ENCODE peak calls at places on chromosomes 11 and 22, in seven cellular contexts. One of them, this sample, is unnamed.

GRCh38 chr22:32531228-32531627 is 56.6 kb downstream of the FBXO7 start:
- DNase-seq in coronary artery: no peak
- DNase-seq in endodermal cell: no peak
- DNase-seq in NB4: no peak
- DNase-seq in CD8-positive, alpha-beta T cell: no peak
- DNase-seq in MM.1S: no peak
- DNase-seq in lower lobe of right lung: no peak
- DNase-seq in this sample: no peak

GRCh38 chr11:26947379-26947844 is 46.5 kb upstream of the FIBIN start:
- DNase-seq in MM.1S: no peak
- DNase-seq in lower lobe of right lung: no peak
- DNase-seq in coronary artery: peak; percentile 86
- DNase-seq in CD8-positive, alpha-beta T cell: no peak
- DNase-seq in endodermal cell: no peak
- DNase-seq in NB4: no peak
- DNase-seq in this sample: no peak

GRCh38 chr22:24408630-24409029 is 18.8 kb upstream of the ADORA2A start:
- DNase-seq in CD8-positive, alpha-beta T cell: no peak
- DNase-seq in MM.1S: no peak
- DNase-seq in endodermal cell: no peak
- DNase-seq in NB4: no peak
- DNase-seq in lower lobe of right lung: no peak
- DNase-seq in coronary artery: no peak
- DNase-seq in this sample: no peak

GRCh38 chr11:10900686-10901415 is 43.0 kb upstream of the ZBED5 start:
- DNase-seq in lower lobe of right lung: no peak
- DNase-seq in coronary artery: no peak
- DNase-seq in NB4: peak; percentile 25
- DNase-seq in MM.1S: no peak
- DNase-seq in CD8-positive, alpha-beta T cell: no peak
- DNase-seq in endodermal cell: no peak
- DNase-seq in this sample: no peak

GRCh38 chr11:70467196-70468085 is 69.1 kb downstream of the CTTN start:
- DNase-seq in CD8-positive, alpha-beta T cell: no peak
- DNase-seq in NB4: peak; percentile 61
- DNase-seq in endodermal cell: peak; percentile 87
- DNase-seq in coronary artery: no peak
- DNase-seq in lower lobe of right lung: peak; percentile 66
- DNase-seq in MM.1S: peak; percentile 36
- DNase-seq in this sample: no peak

GRCh38 chr22:50282361-50283144 is 12.4 kb upstream of the MAPK11 start:
- DNase-seq in NB4: no peak
- DNase-seq in MM.1S: no peak
- DNase-seq in endodermal cell: no peak
- DNase-seq in lower lobe of right lung: peak; percentile 89
- DNase-seq in CD8-positive, alpha-beta T cell: no peak
- DNase-seq in coronary artery: no peak
- DNase-seq in this sample: no peak

GRCh38 chr11:12017243-12017678 is 8.8 kb upstream of the DKK3 start:
- DNase-seq in NB4: no peak
- DNase-seq in coronary artery: no peak
- DNase-seq in CD8-positive, alpha-beta T cell: no peak
- DNase-seq in endodermal cell: no peak
- DNase-seq in lower lobe of right lung: no peak
- DNase-seq in MM.1S: no peak
- DNase-seq in this sample: no peak

GRCh38 chr22:44994399-44995281 is 15.2 kb downstream of the PHF21B start:
- DNase-seq in NB4: peak; percentile 43
- DNase-seq in endodermal cell: no peak
- DNase-seq in coronary artery: no peak
- DNase-seq in CD8-positive, alpha-beta T cell: no peak
- DNase-seq in MM.1S: no peak
- DNase-seq in lower lobe of right lung: no peak
- DNase-seq in this sample: no peak

GRCh38 chr11:4626207-4627105 is 10.8 kb upstream of the OR51D1 start:
- DNase-seq in MM.1S: peak; percentile 82
- DNase-seq in coronary artery: no peak
- DNase-seq in lower lobe of right lung: no peak
- DNase-seq in CD8-positive, alpha-beta T cell: peak; percentile 41
- DNase-seq in endodermal cell: peak; percentile 92
- DNase-seq in NB4: peak; percentile 79
- DNase-seq in this sample: peak; percentile 41

GRCh38 chr22:26462971-26463661 is 20.5 kb downstream of the HPS4 start:
- DNase-seq in CD8-positive, alpha-beta T cell: no peak
- DNase-seq in coronary artery: no peak
- DNase-seq in MM.1S: no peak
- DNase-seq in NB4: no peak
- DNase-seq in lower lobe of right lung: no peak
- DNase-seq in endodermal cell: no peak
- DNase-seq in this sample: no peak

GRCh38 chr11:114441921-114442320 is 2.7 kb downstream of the REXO2 start:
- DNase-seq in lower lobe of right lung: no peak
- DNase-seq in CD8-positive, alpha-beta T cell: no peak
- DNase-seq in MM.1S: no peak
- DNase-seq in coronary artery: no peak
- DNase-seq in NB4: no peak
- DNase-seq in endodermal cell: no peak
- DNase-seq in this sample: no peak

GRCh38 chr11:14645247-14645912 is 1.8 kb downstream of the PDE3B start:
- DNase-seq in CD8-positive, alpha-beta T cell: no peak
- DNase-seq in MM.1S: no peak
- DNase-seq in coronary artery: no peak
- DNase-seq in lower lobe of right lung: no peak
- DNase-seq in NB4: peak; percentile 53
- DNase-seq in endodermal cell: no peak
- DNase-seq in this sample: no peak

DNA sequence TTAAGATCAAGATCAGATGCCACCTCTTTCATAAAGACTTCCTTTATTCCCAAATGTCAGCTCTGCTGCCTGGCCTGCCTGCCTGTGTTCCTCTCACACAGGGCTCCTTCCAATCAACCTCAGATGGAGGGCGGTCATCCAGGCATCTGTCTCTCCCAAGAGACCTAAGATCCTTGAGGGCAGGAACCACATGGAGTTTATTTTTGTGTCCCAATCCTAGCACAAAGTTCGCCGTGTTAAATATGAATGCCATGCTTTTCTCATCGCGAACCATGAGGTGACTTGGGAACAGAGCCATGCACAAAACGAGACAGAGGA is 72.7 kb upstream of the ARFGAP3 start:
- DNase-seq in lower lobe of right lung: no peak
- DNase-seq in endodermal cell: no peak
- DNase-seq in MM.1S: no peak
- DNase-seq in CD8-positive, alpha-beta T cell: no peak
- DNase-seq in coronary artery: no peak
- DNase-seq in NB4: no peak
- DNase-seq in this sample: no peak
- H3K4me3 ChIP-seq in lower lobe of right lung: no peak overlapping the region
- H3K4me3 ChIP-seq in endodermal cell: no peak overlapping the region
- H3K4me3 ChIP-seq in MM.1S: no peak overlapping the region
- H3K4me3 ChIP-seq in CD8-positive, alpha-beta T cell: no peak overlapping the region
- H3K4me3 ChIP-seq in coronary artery: peak overlapping the region; percentile 55
- H3K4me3 ChIP-seq in NB4: no peak overlapping the region
- H3K4me3 ChIP-seq in this sample: no peak overlapping the region

DNA sequence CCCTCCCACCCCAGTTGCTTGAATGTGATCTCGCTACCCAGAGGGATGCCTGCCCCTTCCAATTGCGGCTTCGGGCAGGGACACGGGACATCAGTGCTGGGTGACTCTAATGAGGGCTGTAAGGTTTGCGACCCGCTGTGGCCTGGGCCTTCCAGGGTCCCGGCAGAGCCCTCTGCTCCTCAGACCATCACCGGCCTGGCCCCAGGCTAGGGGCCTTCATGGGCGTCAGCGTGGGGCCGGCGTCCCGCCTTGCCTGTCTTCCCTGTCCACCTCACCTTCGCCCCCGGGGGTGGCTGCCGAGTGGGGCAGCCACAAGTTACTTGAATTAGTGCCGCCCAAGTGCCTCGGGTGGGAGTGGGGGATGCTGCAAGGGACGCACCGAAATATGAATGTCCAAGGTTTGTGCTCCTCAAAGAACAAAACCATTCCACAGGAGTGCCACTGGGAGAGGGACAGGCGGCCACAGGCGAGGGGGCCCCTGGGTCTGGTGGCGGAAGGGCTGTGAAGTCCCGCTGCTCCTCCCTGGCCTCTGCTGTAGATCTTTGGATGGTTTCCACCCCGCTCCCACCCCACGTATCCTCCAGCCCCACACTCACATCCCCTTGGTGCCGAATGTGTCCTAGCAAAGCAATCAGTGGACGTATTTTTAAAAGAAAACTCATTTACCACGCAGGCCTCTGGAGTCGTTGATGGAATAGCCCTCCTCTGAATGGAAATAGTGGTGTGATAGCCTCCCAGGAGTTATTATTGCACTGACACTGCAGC is 317.1 kb downstream of the NTM start:
- DNase-seq in MM.1S: no peak
- DNase-seq in NB4: no peak
- DNase-seq in CD8-positive, alpha-beta T cell: no peak
- DNase-seq in coronary artery: peak; percentile 68
- DNase-seq in endodermal cell: peak; percentile 43
- DNase-seq in lower lobe of right lung: no peak
- DNase-seq in this sample: no peak
- H3K4me3 ChIP-seq in MM.1S: peak overlapping the region; percentile 33
- H3K4me3 ChIP-seq in NB4: no peak overlapping the region
- H3K4me3 ChIP-seq in CD8-positive, alpha-beta T cell: no peak overlapping the region
- H3K4me3 ChIP-seq in coronary artery: peak overlapping the region; percentile 63
- H3K4me3 ChIP-seq in endodermal cell: no peak overlapping the region
- H3K4me3 ChIP-seq in lower lobe of right lung: no peak overlapping the region
- H3K4me3 ChIP-seq in this sample: no peak overlapping the region

GRCh38 chr11:69123593-69124545 is 31.9 kb upstream of the SMIM38 start:
- DNase-seq in endodermal cell: peak; percentile 83
- DNase-seq in NB4: no peak
- DNase-seq in MM.1S: no peak
- DNase-seq in CD8-positive, alpha-beta T cell: no peak
- DNase-seq in lower lobe of right lung: peak; percentile 37
- DNase-seq in coronary artery: no peak
- DNase-seq in this sample: no peak
- H3K4me3 ChIP-seq in endodermal cell: peak overlapping the region; percentile 58
- H3K4me3 ChIP-seq in NB4: no peak overlapping the region
- H3K4me3 ChIP-seq in MM.1S: no peak overlapping the region
- H3K4me3 ChIP-seq in CD8-positive, alpha-beta T cell: peak overlapping the region; percentile 42
- H3K4me3 ChIP-seq in lower lobe of right lung: peak overlapping the region; percentile 8
- H3K4me3 ChIP-seq in coronary artery: peak overlapping the region; percentile 46
- H3K4me3 ChIP-seq in this sample: no peak overlapping the region

DNA sequence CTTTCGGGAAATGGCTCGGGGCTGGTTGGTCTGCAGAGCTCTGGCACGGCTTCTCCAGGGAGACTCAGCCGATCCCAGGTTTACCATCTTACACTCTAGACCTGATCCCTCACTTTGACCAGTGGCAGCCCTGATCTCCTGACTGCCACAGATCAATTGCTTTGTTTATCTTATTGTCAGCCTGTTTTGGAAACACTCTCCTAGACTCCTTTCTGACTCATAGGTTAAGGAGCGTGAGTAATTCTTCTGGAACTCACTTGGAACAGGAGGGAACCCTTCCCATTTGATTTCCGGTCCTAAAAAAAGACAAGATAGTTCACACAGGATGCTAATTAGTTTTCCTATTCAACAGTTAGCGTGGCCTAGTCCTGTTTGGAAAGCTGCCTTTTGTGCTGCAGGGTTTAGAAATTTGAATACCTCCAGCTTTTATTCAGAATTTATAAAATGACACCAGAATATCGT is 16.0 kb upstream of the BMAL1 start:
- DNase-seq in endodermal cell: peak; percentile 47
- DNase-seq in lower lobe of right lung: no peak
- DNase-seq in MM.1S: no peak
- DNase-seq in CD8-positive, alpha-beta T cell: no peak
- DNase-seq in NB4: no peak
- DNase-seq in coronary artery: no peak
- DNase-seq in this sample: no peak
- H3K4me3 ChIP-seq in endodermal cell: no peak overlapping the region
- H3K4me3 ChIP-seq in lower lobe of right lung: no peak overlapping the region
- H3K4me3 ChIP-seq in MM.1S: no peak overlapping the region
- H3K4me3 ChIP-seq in CD8-positive, alpha-beta T cell: no peak overlapping the region
- H3K4me3 ChIP-seq in NB4: no peak overlapping the region
- H3K4me3 ChIP-seq in coronary artery: peak overlapping the region; percentile 47
- H3K4me3 ChIP-seq in this sample: no peak overlapping the region

GRCh38 chr22:31105282-31105929 is 2.0 kb downstream of the SELENOM start:
- DNase-seq in NB4: no peak
- DNase-seq in lower lobe of right lung: no peak
- DNase-seq in coronary artery: peak; percentile 73
- DNase-seq in MM.1S: no peak
- DNase-seq in CD8-positive, alpha-beta T cell: no peak
- DNase-seq in endodermal cell: peak; percentile 47
- DNase-seq in this sample: no peak
- H3K4me3 ChIP-seq in NB4: no peak overlapping the region
- H3K4me3 ChIP-seq in lower lobe of right lung: peak overlapping the region; percentile 81
- H3K4me3 ChIP-seq in coronary artery: peak overlapping the region; percentile 97
- H3K4me3 ChIP-seq in MM.1S: no peak overlapping the region
- H3K4me3 ChIP-seq in CD8-positive, alpha-beta T cell: no peak overlapping the region
- H3K4me3 ChIP-seq in endodermal cell: no peak overlapping the region
- H3K4me3 ChIP-seq in this sample: no peak overlapping the region

DNA sequence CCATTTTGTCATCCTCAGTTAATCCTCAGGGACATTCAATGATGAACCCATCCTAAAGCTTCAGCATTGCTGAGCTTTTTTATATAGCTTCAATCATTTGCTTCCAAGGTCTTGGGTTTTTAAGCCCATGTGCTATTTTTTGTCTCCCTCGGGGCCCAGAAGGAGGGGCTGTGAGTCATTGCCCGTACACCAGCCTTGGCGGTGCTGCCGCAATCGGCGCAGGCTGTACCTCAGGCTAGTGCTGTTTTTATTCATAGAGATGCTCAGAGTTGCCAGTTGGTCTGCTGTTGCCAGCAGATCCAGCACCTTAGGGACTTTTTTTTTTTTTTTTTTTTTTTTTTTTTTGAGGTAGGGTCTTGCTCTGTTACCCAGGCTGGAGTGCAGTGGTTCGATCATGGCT is 35.5 kb downstream of the ACO2 start:
- DNase-seq in coronary artery: peak; percentile 87
- DNase-seq in NB4: peak; percentile 72
- DNase-seq in lower lobe of right lung: no peak
- DNase-seq in CD8-positive, alpha-beta T cell: no peak
- DNase-seq in MM.1S: no peak
- DNase-seq in endodermal cell: no peak
- DNase-seq in this sample: no peak
- H3K4me3 ChIP-seq in coronary artery: no peak overlapping the region
- H3K4me3 ChIP-seq in NB4: no peak overlapping the region
- H3K4me3 ChIP-seq in lower lobe of right lung: no peak overlapping the region
- H3K4me3 ChIP-seq in CD8-positive, alpha-beta T cell: no peak overlapping the region
- H3K4me3 ChIP-seq in MM.1S: no peak overlapping the region
- H3K4me3 ChIP-seq in endodermal cell: no peak overlapping the region
- H3K4me3 ChIP-seq in this sample: no peak overlapping the region

DNA sequence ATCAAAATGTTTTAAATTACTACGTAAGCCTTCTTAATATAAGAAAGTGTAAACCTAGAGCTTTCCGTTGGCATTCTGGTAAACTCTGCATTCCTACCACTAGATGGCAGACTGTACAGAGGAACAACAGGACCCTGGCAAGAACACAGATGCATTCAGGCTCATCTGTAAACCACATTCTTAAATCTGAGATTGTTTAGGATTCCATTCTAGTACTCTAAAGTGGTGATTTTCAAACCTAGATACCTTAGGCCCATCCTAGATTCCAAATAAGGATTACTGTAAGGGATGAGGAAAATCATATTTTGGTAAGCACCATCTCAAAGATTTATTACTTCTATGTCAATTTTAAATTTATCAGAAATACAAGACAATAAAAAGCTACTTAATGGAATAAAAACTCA is 26.9 kb downstream of the PICALM start:
- DNase-seq in endodermal cell: peak; percentile 85
- DNase-seq in MM.1S: peak; percentile 84
- DNase-seq in NB4: peak; percentile 89
- DNase-seq in CD8-positive, alpha-beta T cell: peak; percentile 36
- DNase-seq in lower lobe of right lung: no peak
- DNase-seq in coronary artery: no peak
- DNase-seq in this sample: peak; percentile 83
- H3K4me3 ChIP-seq in endodermal cell: no peak overlapping the region
- H3K4me3 ChIP-seq in MM.1S: no peak overlapping the region
- H3K4me3 ChIP-seq in NB4: no peak overlapping the region
- H3K4me3 ChIP-seq in CD8-positive, alpha-beta T cell: no peak overlapping the region
- H3K4me3 ChIP-seq in lower lobe of right lung: peak overlapping the region; percentile 25
- H3K4me3 ChIP-seq in coronary artery: peak overlapping the region; percentile 54
- H3K4me3 ChIP-seq in this sample: no peak overlapping the region

GRCh38 chr11:122069946-122070345 is 46.1 kb downstream of the BLID start:
- DNase-seq in coronary artery: peak; percentile 80
- DNase-seq in MM.1S: peak; percentile 90
- DNase-seq in CD8-positive, alpha-beta T cell: no peak
- DNase-seq in lower lobe of right lung: peak; percentile 66
- DNase-seq in endodermal cell: peak; percentile 49
- DNase-seq in NB4: peak; percentile 7
- DNase-seq in this sample: peak; percentile 48
- H3K4me3 ChIP-seq in coronary artery: no peak overlapping the region
- H3K4me3 ChIP-seq in MM.1S: no peak overlapping the region
- H3K4me3 ChIP-seq in CD8-positive, alpha-beta T cell: no peak overlapping the region
- H3K4me3 ChIP-seq in lower lobe of right lung: no peak overlapping the region
- H3K4me3 ChIP-seq in endodermal cell: no peak overlapping the region
- H3K4me3 ChIP-seq in NB4: no peak overlapping the region
- H3K4me3 ChIP-seq in this sample: no peak overlapping the region

This sample was measured in Jurkat, Clone E6-1.